ENCODE peak calls at places on chromosome 19, in four cellular contexts. L, S, G and D are unnamed samples.

GRCh38 chr19:17751103-17751911 is at the start of gene FCHO1:
- DNase-seq in L (peak; percentile 78), S (peak; percentile 45), G (peak; percentile 87), D (no peak)

GRCh38 chr19:54137913-54138776 is 583 bp downstream of the CNOT3 start:
- DNase-seq in L (peak; percentile 78), S (no peak), G (no peak), D (no peak)

GRCh38 chr19:33464733-33465115 is 56.9 kb downstream of the PEPD start:
- DNase-seq in L (no peak), S (no peak), G (no peak), D (no peak)

GRCh38 chr19:6649189-6649588 is 20.8 kb downstream of the TNFSF14 start:
- DNase-seq in L (no peak), S (no peak), G (no peak), D (no peak)

GRCh38 chr19:29817316-29817715 is 5.5 kb downstream of the CCNE1 start:
- DNase-seq in L (no peak), S (no peak), G (no peak), D (no peak)

GRCh38 chr19:53927745-53928144 is 18.7 kb downstream of the CACNG7 start:
- DNase-seq in L (peak; percentile 48), S (peak; percentile 33), G (no peak), D (peak; percentile 50)

GRCh38 chr19:3825286-3825956 is 39.2 kb upstream of the MATK start:
- DNase-seq in L (no peak), S (no peak), G (no peak), D (no peak)

GRCh38 chr19:39372047-39372802 is 18.7 kb downstream of the PAF1 start:
- DNase-seq in L (no peak), S (no peak), G (no peak), D (no peak)

GRCh38 chr19:17333611-17334413 is 843 bp downstream of the ANO8 start:
- DNase-seq in L (peak; percentile 72), S (no peak), G (peak; percentile 16), D (no peak)

GRCh38 chr19:11279505-11280236 is 16.3 kb upstream of the TSPAN16 start:
- DNase-seq in L (no peak), S (no peak), G (peak; percentile 86), D (no peak)

GRCh38 chr19:47608908-47609879 is at the start of gene BICRA:
- DNase-seq in L (peak; percentile 83), S (peak; percentile 65), G (no peak), D (peak; percentile 82)

GRCh38 chr19:34230833-34231232 is 23.5 kb upstream of the GARRE1 start:
- DNase-seq in L (no peak), S (no peak), G (no peak), D (no peak)

GRCh38 chr19:49861127-49861526 is 6.2 kb downstream of the PNKP start:
- DNase-seq in L (no peak), S (no peak), G (no peak), D (peak; percentile 11)

GRCh38 chr19:41327499-41328156 is 17.7 kb downstream of the CCDC97 start:
- DNase-seq in L (no peak), S (no peak), G (no peak), D (no peak)

GRCh38 chr19:31527443-31527842 is 178.2 kb upstream of the TSHZ3 start:
- DNase-seq in L (no peak), S (no peak), G (no peak), D (no peak)

GRCh38 chr19:35109395-35110112 is 6.1 kb upstream of the FXYD3 start:
- DNase-seq in L (no peak), S (no peak), G (no peak), D (no peak)

GRCh38 chr19:4547303-4548237 is 7.7 kb upstream of the LRG1 start:
- DNase-seq in L (no peak), S (no peak), G (no peak), D (peak; percentile 48)

GRCh38 chr19:38294090-38294489 is 10.0 kb upstream of the C19orf33 start:
- DNase-seq in L (no peak), S (no peak), G (no peak), D (no peak)

GRCh38 chr19:3683866-3684816 is 16.1 kb downstream of the PIP5K1C start:
- DNase-seq in L (peak; percentile 85), S (no peak), G (no peak), D (peak; percentile 65)

GRCh38 chr19:58033741-58034475 is at the start of gene ZSCAN1:
- DNase-seq in L (no peak), S (no peak), G (no peak), D (no peak)

GRCh38 chr19:12764698-12765097 is 10.7 kb downstream of the HOOK2 start:
- DNase-seq in L (no peak), S (no peak), G (no peak), D (no peak)

GRCh38 chr19:38277549-38277948 is 13.2 kb downstream of the SPINT2 start:
- DNase-seq in L (no peak), S (no peak), G (no peak), D (no peak)

GRCh38 chr19:799076-799881 is 2.0 kb downstream of the PTBP1 start:
- DNase-seq in L (peak; percentile 28), S (peak; percentile 55), G (no peak), D (no peak)

GRCh38 chr19:801030-801860 is 4.0 kb downstream of the PTBP1 start:
- DNase-seq in L (peak; percentile 17), S (no peak), G (no peak), D (no peak)

GRCh38 chr19:801861-802496 is 4.7 kb downstream of the PTBP1 start:
- DNase-seq in L (peak; percentile 17), S (no peak), G (no peak), D (no peak)

GRCh38 chr19:798415-799075 is 1.3 kb downstream of the PTBP1 start:
- DNase-seq in L (peak; percentile 39), S (peak; percentile 43), G (no peak), D (no peak)

DNA sequence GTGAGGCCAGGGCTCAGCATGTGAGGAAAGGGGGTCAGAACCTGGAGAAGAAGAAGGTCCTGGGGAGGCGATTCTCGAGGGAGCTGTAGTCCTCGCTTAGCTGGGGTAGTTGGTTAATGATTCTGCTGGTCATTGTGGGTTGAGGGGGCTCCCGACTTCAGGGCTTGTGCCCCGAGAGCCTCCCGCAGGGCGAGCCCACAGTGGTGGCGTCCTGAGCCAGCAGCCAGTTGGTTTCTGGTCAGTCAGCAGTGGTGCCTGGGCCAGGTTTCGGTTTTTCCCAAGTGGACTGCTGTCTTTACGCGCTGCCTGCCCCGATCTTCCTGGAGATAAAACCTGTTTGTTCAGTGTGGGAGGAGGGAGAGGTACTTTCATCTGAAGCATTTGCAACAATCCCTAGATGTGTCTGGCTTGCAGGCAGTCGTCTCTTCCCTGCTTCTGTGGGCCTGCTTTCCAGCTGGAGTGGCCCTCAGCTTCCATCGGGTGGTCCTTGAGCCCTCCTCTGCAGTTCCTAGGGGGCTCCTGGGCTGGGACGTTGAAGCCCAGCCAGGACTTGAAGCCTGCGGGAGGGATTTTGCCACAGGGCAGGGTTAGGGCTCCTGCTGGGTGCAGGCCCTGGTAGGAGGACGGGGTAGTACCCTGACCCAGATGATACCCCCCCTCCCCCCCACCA is 3.2 kb downstream of the PTBP1 start:
- DNase-seq in L (no peak), S (peak; percentile 70), G (no peak), D (no peak)
- TF ChIP-seq SP1 in L (no peak), S (no peak), G (no peak), D (no peak)

DNA sequence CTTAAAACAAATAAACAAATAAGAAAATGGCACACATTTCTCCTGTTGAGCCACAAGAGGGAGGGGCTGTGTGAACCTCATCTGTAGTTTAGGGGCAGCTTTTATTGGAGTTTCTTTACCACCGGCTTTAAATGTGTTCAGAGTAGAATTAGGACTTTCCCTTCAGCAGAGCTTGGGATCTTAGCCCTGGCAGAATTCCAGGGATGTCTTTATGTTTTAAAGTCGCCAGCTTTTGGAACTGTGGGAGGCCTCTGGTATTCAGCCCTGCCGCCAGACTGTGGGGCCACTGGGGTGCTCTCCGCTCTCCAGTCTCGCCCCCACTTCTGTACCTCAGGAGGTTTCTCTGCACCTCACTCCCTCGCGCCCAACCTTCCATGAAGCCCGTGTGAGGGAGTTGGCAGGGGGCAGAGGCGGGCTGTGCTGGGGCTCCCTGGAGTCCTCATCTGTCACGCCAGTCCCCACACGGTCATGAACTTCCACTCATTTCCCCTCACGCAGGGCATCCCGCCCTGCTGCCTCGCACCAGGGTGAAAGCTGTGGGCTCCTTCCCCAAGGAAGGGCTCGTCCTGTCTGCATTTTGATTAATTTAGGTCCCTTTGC is 31.5 kb downstream of the CCDC8 start:
- DNase-seq in L (no peak), S (no peak), G (no peak), D (no peak)
- TF ChIP-seq FOXM1 in L (no peak), S (no peak), G (no peak), D (no peak)

DNA sequence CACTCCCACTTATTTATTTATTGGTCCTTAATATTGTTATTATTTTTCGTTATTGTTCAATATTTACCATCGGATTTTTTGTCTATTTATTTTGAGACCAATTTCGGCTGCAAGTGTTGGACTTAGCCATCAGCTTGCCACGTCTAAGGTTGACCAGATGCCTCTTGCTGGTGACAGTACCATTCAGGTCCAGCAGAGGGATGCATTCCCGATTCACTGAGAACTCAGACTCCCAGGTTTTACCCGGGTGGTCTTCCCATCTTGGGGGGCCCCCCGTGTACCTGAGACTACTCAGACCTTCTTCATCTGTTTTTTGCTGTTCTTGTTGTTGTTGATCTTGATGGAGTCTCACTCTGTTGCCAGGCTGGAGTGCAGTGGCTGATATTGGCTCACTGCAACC is 1435.2 kb downstream of the UQCRFS1 start:
- DNase-seq in L (peak; percentile 23), S (no peak), G (no peak), D (no peak)
- TF ChIP-seq FOXK2 in L (no peak), S (no peak), G (no peak), D (no peak)

DNA sequence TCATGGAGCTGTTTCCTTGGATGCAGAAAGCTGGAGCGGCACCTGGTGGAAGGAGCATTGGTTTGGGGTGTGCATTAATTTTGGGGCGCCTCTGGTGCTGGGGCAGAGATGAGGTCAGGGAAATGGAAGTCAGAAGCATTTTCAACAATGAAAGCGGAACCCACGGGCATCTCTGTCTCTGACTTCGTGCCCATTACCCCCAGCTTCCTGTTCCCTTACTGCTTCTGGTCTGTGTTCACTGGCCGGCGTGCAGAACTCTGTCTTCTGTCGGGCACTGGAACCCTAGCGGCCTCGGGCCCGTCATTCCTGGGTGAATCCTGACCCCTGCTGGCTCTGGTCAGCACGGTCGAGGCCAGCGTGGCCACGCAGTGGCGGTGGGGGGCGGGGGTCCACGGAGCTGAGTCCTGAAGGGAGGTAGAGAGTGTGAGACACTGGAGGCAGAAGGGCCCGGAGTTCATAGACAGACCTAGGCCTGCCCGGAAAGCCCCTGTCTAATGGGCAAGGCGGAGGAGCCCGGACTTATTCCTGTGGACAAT is 7.9 kb upstream of the LINGO3 start:
- DNase-seq in L (no peak), S (peak; percentile 55), G (no peak), D (no peak)
- TF ChIP-seq SP1 in L (no peak), S (peak; percentile 19), G (no peak), D (no peak)

GRCh38 chr19:2495651-2496316 is 19.9 kb downstream of the GADD45B start:
- DNase-seq in L (no peak), S (no peak), G (no peak), D (no peak)

GRCh38 chr19:2492870-2493269 is 16.9 kb downstream of the GADD45B start:
- DNase-seq in L (no peak), S (no peak), G (no peak), D (no peak)

GRCh38 chr19:2494447-2495129 is 18.7 kb downstream of the GADD45B start:
- DNase-seq in L (peak; percentile 92), S (no peak), G (no peak), D (no peak)

GRCh38 chr19:2495130-2495641 is 19.3 kb downstream of the GADD45B start:
- DNase-seq in L (no peak), S (no peak), G (no peak), D (no peak)

GRCh38 chr19:2494084-2494446 is 18.1 kb downstream of the GADD45B start:
- DNase-seq in L (no peak), S (no peak), G (no peak), D (no peak)
- TF ChIP-seq FOXM1 in L (no peak), S (no peak), G (no peak), D (no peak)